ENCODE peak calls at places on chromosomes 3 and 15, in four cellular contexts. One of them, this sample, is unnamed.
A peak's percentile ranks its signal among the peaks of the same experiment; 100 is the strongest.

GRCh38 chr3:42539871-42540714 is 37.6 kb downstream of the VIPR1 start:
- DNase-seq in stimulated activated CD4-positive, alpha-beta T cell treated with anti-CD3 and anti-CD28 coated beads, Interleukin-4, amount 100 ng/mL, for 1 hour: peak; percentile 52
- DNase-seq in H9: peak; percentile 92
- DNase-seq in GM19239: peak; percentile 80
- DNase-seq in this sample: peak; percentile 69

GRCh38 chr3:188051801-188052228 is 102.1 kb upstream of the LPP start:
- DNase-seq in GM19239: no peak
- DNase-seq in H9: peak; percentile 34
- DNase-seq in stimulated activated CD4-positive, alpha-beta T cell treated with anti-CD3 and anti-CD28 coated beads, Interleukin-4, amount 100 ng/mL, for 1 hour: no peak
- DNase-seq in this sample: no peak

GRCh38 chr3:188558343-188559068 is 404.5 kb downstream of the LPP start:
- DNase-seq in stimulated activated CD4-positive, alpha-beta T cell treated with anti-CD3 and anti-CD28 coated beads, Interleukin-4, amount 100 ng/mL, for 1 hour: no peak
- DNase-seq in GM19239: no peak
- DNase-seq in H9: no peak
- DNase-seq in this sample: no peak

GRCh38 chr3:193981534-193981933 is 154.4 kb upstream of the HES1 start:
- DNase-seq in stimulated activated CD4-positive, alpha-beta T cell treated with anti-CD3 and anti-CD28 coated beads, Interleukin-4, amount 100 ng/mL, for 1 hour: no peak
- DNase-seq in H9: no peak
- DNase-seq in GM19239: no peak
- DNase-seq in this sample: no peak

GRCh38 chr3:71064288-71064975 is 519.1 kb downstream of the FOXP1 start:
- DNase-seq in stimulated activated CD4-positive, alpha-beta T cell treated with anti-CD3 and anti-CD28 coated beads, Interleukin-4, amount 100 ng/mL, for 1 hour: peak; percentile 67
- DNase-seq in H9: no peak
- DNase-seq in GM19239: peak; percentile 40
- DNase-seq in this sample: peak; percentile 72

GRCh38 chr3:131036986-131037385 is 10.3 kb downstream of the NEK11 start:
- DNase-seq in GM19239: no peak
- DNase-seq in H9: no peak
- DNase-seq in stimulated activated CD4-positive, alpha-beta T cell treated with anti-CD3 and anti-CD28 coated beads, Interleukin-4, amount 100 ng/mL, for 1 hour: no peak
- DNase-seq in this sample: no peak

GRCh38 chr3:31533169-31533870 is 595 bp downstream of the STT3B start:
- DNase-seq in stimulated activated CD4-positive, alpha-beta T cell treated with anti-CD3 and anti-CD28 coated beads, Interleukin-4, amount 100 ng/mL, for 1 hour: peak; percentile 59
- DNase-seq in H9: peak; percentile 40
- DNase-seq in GM19239: peak; percentile 6
- DNase-seq in this sample: peak; percentile 69

GRCh38 chr15:100721758-100722550 is 119.6 kb downstream of the ASB7 start:
- DNase-seq in H9: peak; percentile 9
- DNase-seq in stimulated activated CD4-positive, alpha-beta T cell treated with anti-CD3 and anti-CD28 coated beads, Interleukin-4, amount 100 ng/mL, for 1 hour: no peak
- DNase-seq in GM19239: no peak
- DNase-seq in this sample: no peak

GRCh38 chr15:31977812-31978662 is 52.3 kb upstream of the CHRNA7 start:
- DNase-seq in H9: peak; percentile 88
- DNase-seq in stimulated activated CD4-positive, alpha-beta T cell treated with anti-CD3 and anti-CD28 coated beads, Interleukin-4, amount 100 ng/mL, for 1 hour: peak; percentile 61
- DNase-seq in GM19239: peak; percentile 21
- DNase-seq in this sample: no peak

GRCh38 chr3:106332884-106333283 is 464.1 kb upstream of the CBLB start:
- DNase-seq in GM19239: peak; percentile 4
- DNase-seq in stimulated activated CD4-positive, alpha-beta T cell treated with anti-CD3 and anti-CD28 coated beads, Interleukin-4, amount 100 ng/mL, for 1 hour: peak; percentile 7
- DNase-seq in H9: peak; percentile 34
- DNase-seq in this sample: no peak

GRCh38 chr3:146838221-146838620 is 233.1 kb upstream of the PLSCR5 start:
- DNase-seq in GM19239: no peak
- DNase-seq in H9: no peak
- DNase-seq in stimulated activated CD4-positive, alpha-beta T cell treated with anti-CD3 and anti-CD28 coated beads, Interleukin-4, amount 100 ng/mL, for 1 hour: no peak
- DNase-seq in this sample: no peak

GRCh38 chr3:3464131-3464530 is 284.6 kb upstream of the CRBN start:
- DNase-seq in stimulated activated CD4-positive, alpha-beta T cell treated with anti-CD3 and anti-CD28 coated beads, Interleukin-4, amount 100 ng/mL, for 1 hour: no peak
- DNase-seq in GM19239: no peak
- DNase-seq in H9: no peak
- DNase-seq in this sample: no peak